ENCODE peak calls at places on chromosomes 4 and X, in eight cellular contexts. E is progenitor cell of endocrine pancreas, I is kidney, J is left ventricle myocardium inferior, R is fibroblast of the aortic adventitia, K is heart right ventricle, F is natural killer cell, Y is cardiac fibroblast. T is an unnamed sample.

GRCh38 chrX:19709812-19710518 is 177.4 kb downstream of the SH3KBP1 start:
- DNase-seq in E (no peak), I (no peak), J (no peak), R (peak; percentile 72), K (no peak), F (no peak), Y (peak; percentile 58), T (no peak)

GRCh38 chr4:67131224-67131623 is 414.1 kb downstream of the CENPC start:
- DNase-seq in E (no peak), I (no peak), J (no peak), R (no peak), K (no peak), F (no peak), Y (no peak), T (no peak)

GRCh38 chr4:122865421-122865820 is 38.8 kb downstream of the FGF2 start:
- DNase-seq in E (no peak), I (no peak), J (no peak), R (peak; percentile 69), K (no peak), F (no peak), Y (peak; percentile 37), T (no peak)

GRCh38 chr4:163566257-163566656 is 71.8 kb downstream of the TMA16 start:
- DNase-seq in E (no peak), I (no peak), J (no peak), R (no peak), K (no peak), F (no peak), Y (no peak), T (no peak)

GRCh38 chr4:119299221-119300071 is 22.5 kb downstream of the FABP2 start:
- DNase-seq in E (no peak), I (no peak), J (no peak), R (peak; percentile 27), K (no peak), F (no peak), Y (peak; percentile 28), T (no peak)

GRCh38 chr4:104524591-104524990 is 29.9 kb upstream of the CXXC4 start:
- DNase-seq in E (no peak), I (no peak), J (no peak), R (peak; percentile 0), K (no peak), F (no peak), Y (no peak), T (no peak)

GRCh38 chrX:24355095-24355494 is 5.3 kb upstream of the SUPT20HL1 start:
- DNase-seq in E (no peak), I (no peak), J (no peak), R (no peak), K (no peak), F (no peak), Y (no peak), T (no peak)

GRCh38 chr4:180057198-180057821 is 2185.9 kb upstream of the TENM3 start:
- DNase-seq in E (peak; percentile 13), I (no peak), J (no peak), R (no peak), K (no peak), F (no peak), Y (no peak), T (no peak)

GRCh38 chrX:56314334-56314733 is 82.2 kb downstream of the KLF8 start:
- DNase-seq in E (no peak), I (no peak), J (no peak), R (no peak), K (no peak), F (no peak), Y (no peak), T (no peak)

GRCh38 chr4:173346074-173346473 is 11.9 kb upstream of the HMGB2 start:
- DNase-seq in E (no peak), I (no peak), J (no peak), R (peak; percentile 32), K (no peak), F (no peak), Y (peak; percentile 27), T (no peak)

GRCh38 chrX:1322393-1322792 is 14.2 kb upstream of the IL3RA start:
- DNase-seq in E (no peak), I (peak; percentile 14), J (no peak), R (no peak), K (no peak), F (no peak), Y (no peak), T (no peak)

GRCh38 chr4:105542032-105542431 is 10.4 kb upstream of the ARHGEF38 start:
- DNase-seq in E (no peak), I (no peak), J (no peak), R (no peak), K (no peak), F (no peak), Y (no peak), T (no peak)

GRCh38 chr4:6620891-6621555 is 19.5 kb upstream of the MRFAP1 start:
- DNase-seq in E (no peak), I (no peak), J (no peak), R (no peak), K (no peak), F (no peak), Y (no peak), T (no peak)

GRCh38 chr4:37757705-37758104 is 68.8 kb upstream of the PGM2 start:
- DNase-seq in E (no peak), I (no peak), J (no peak), R (no peak), K (no peak), F (no peak), Y (peak; percentile 27), T (no peak)

GRCh38 chr4:113757486-113757885 is 4.1 kb downstream of the CAMK2D start:
- DNase-seq in E (no peak), I (no peak), J (no peak), R (no peak), K (no peak), F (no peak), Y (no peak), T (no peak)

GRCh38 chr4:75054089-75054488 is 121.2 kb downstream of the PARM1 start:
- DNase-seq in E (no peak), I (no peak), J (no peak), R (no peak), K (no peak), F (no peak), Y (no peak), T (no peak)

GRCh38 chrX:40172169-40172979 is 74.6 kb upstream of the BCOR start:
- DNase-seq in E (no peak), I (peak; percentile 90), J (peak; percentile 72), R (peak; percentile 57), K (peak; percentile 73), F (no peak), Y (peak; percentile 63), T (peak; percentile 26)

GRCh38 chr4:6701371-6701770 is 7.7 kb downstream of the S100P start:
- DNase-seq in E (no peak), I (no peak), J (no peak), R (no peak), K (no peak), F (peak; percentile 28), Y (no peak), T (no peak)

GRCh38 chr4:113587156-113587555 is 174.4 kb downstream of the CAMK2D start:
- DNase-seq in E (no peak), I (no peak), J (no peak), R (no peak), K (no peak), F (no peak), Y (no peak), T (no peak)

GRCh38 chrX:148784859-148785655 is 284.6 kb downstream of the AFF2 start:
- DNase-seq in E (no peak), I (no peak), J (no peak), R (no peak), K (no peak), F (no peak), Y (no peak), T (no peak)

GRCh38 chr4:70110917-70111316 is 43.1 kb upstream of the PRR27 start:
- DNase-seq in E (no peak), I (no peak), J (no peak), R (no peak), K (no peak), F (no peak), Y (no peak), T (no peak)

GRCh38 chr4:31204895-31205294 is 484.7 kb downstream of the PCDH7 start:
- DNase-seq in E (no peak), I (no peak), J (no peak), R (peak; percentile 39), K (no peak), F (no peak), Y (no peak), T (no peak)

GRCh38 chrX:8887004-8887403 is 85.8 kb upstream of the FAM9A start:
- DNase-seq in E (no peak), I (no peak), J (no peak), R (no peak), K (no peak), F (no peak), Y (no peak), T (no peak)

DNA sequence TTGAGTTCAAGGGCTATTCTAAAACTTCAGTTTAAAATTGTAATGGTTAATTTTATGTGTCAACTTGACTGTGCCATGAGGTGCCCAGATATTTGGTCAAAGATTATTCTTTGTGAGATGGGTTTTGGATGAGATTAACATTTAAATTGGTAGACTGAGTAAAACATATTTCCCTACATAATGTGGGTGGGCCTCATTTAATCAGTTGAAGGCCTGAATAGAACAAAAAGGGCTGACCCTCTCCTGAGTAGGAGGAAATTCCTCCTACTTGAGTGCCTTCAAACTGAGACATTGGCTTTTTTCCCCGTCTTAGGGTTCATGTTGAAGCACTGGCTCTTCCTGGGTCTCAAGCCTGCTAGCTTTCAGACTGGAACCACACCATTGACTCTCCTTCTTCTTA is 89.6 kb upstream of the FAM9A start:
- DNase-seq in E (no peak), I (no peak), J (no peak), R (no peak), K (no peak), F (no peak), Y (no peak), T (no peak)
- TF ChIP-seq CTCF in E (no peak), I (no peak), J (no peak), R (no peak), K (no peak), F (no peak), Y (no peak), T (no peak)

GRCh38 chrX:46236411-46236810 is 308.8 kb downstream of the ZNF674 start:
- DNase-seq in E (no peak), I (no peak), J (no peak), R (no peak), K (no peak), F (no peak), Y (no peak), T (no peak)
- TF ChIP-seq CTCF in E (no peak), I (no peak), J (no peak), R (no peak), K (no peak), F (no peak), Y (no peak), T (no peak)

DNA sequence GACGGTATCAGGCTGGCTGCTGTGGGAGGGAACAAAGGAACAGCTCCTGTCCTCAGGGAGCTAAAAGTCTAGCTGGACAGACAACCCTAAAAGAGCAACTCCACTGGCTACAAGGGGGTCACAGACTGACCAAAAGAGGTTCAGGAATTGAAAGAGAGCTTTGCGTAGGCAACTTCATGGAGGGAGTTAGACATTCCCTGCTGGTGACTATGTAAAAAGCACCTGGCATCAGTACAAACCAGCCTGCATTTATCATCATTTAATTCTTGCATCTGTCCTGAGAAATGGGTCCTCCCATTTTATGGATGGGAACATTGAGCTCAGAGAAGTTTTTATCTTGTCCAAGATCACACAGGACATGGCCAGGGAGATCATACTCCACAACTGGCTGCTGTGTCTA is 1.4 kb upstream of the LGI2 start:
- DNase-seq in E (no peak), I (no peak), J (no peak), R (peak; percentile 48), K (no peak), F (no peak), Y (peak; percentile 21), T (no peak)
- TF ChIP-seq CTCF in E (no peak), I (no peak), J (no peak), R (peak; percentile 23), K (no peak), F (no peak), Y (no peak), T (no peak)

GRCh38 chr4:184400375-184400870 is 73.9 kb downstream of the IRF2 start:
- DNase-seq in E (no peak), I (no peak), J (no peak), R (peak; percentile 97), K (no peak), F (no peak), Y (peak; percentile 94), T (no peak)
- TF ChIP-seq CTCF in E (no peak), I (no peak), J (no peak), R (peak; percentile 60), K (no peak), F (no peak), Y (peak; percentile 48), T (no peak)